ENCODE peak calls at places on chromosomes 7 and 10, in seven cellular contexts. L is activated effector memory CD4-positive, alpha-beta T cell treated with anti-CD3 and anti-CD28 coated beads, Interleukin-2, amount 50 U/mL, for 16 hours; U is activated CD8-positive, alpha-beta T cell treated with anti-CD3 and anti-CD28 coated beads, Interleukin-2, amount 10 ng/mL, durations not matched to agents 7 days and 5 days; T is activated CD8-positive, alpha-beta memory T cell treated with anti-CD3 and anti-CD28 coated beads for 24 hours; N is MM.1S; C is RWPE1; D is AML-193. P is an unnamed sample.

GRCh38 chr7:68613897-68614296 is 984.4 kb upstream of the AUTS2 start:
- DNase-seq in L (no peak), U (no peak), T (no peak), N (no peak), C (no peak), D (no peak), P (no peak)

GRCh38 chr10:34102237-34102673 is 712.8 kb downstream of the PARD3 start:
- DNase-seq in L (no peak), U (no peak), T (no peak), N (no peak), C (no peak), D (no peak), P (no peak)

GRCh38 chr10:117533507-117534281 is 8.9 kb upstream of the EMX2 start:
- DNase-seq in L (no peak), U (no peak), T (no peak), N (no peak), C (no peak), D (no peak), P (no peak)

GRCh38 chr10:78579995-78580394 is 488.8 kb upstream of the ZMIZ1 start:
- DNase-seq in L (no peak), U (no peak), T (no peak), N (no peak), C (no peak), D (no peak), P (peak; percentile 59)

GRCh38 chr10:80553436-80553835 is 15.7 kb downstream of the SH2D4B start:
- DNase-seq in L (no peak), U (peak; percentile 3), T (no peak), N (no peak), C (no peak), D (no peak), P (no peak)

GRCh38 chr10:72079356-72079755 is 9.0 kb downstream of the SPOCK2 start:
- DNase-seq in L (peak; percentile 83), U (peak; percentile 78), T (peak; percentile 83), N (no peak), C (no peak), D (no peak), P (no peak)

GRCh38 chr10:21764790-21765189 is 230.8 kb downstream of the MLLT10 start:
- DNase-seq in L (no peak), U (peak; percentile 37), T (no peak), N (no peak), C (no peak), D (no peak), P (no peak)

GRCh38 chr7:66953044-66953427 is 32.0 kb downstream of the TMEM248 start:
- DNase-seq in L (no peak), U (no peak), T (no peak), N (no peak), C (no peak), D (no peak), P (no peak)

GRCh38 chr7:27241189-27242045 is 1.2 kb upstream of the EVX1 start:
- DNase-seq in L (no peak), U (no peak), T (no peak), N (no peak), C (no peak), D (no peak), P (no peak)

GRCh38 chr10:102542800-102543418 is 39.1 kb downstream of the SUFU start:
- DNase-seq in L (peak; percentile 24), U (no peak), T (no peak), N (no peak), C (no peak), D (no peak), P (peak; percentile 10)

P was measured in astrocyte of the spinal cord.